ENCODE peak calls at places on chromosomes 11 and 22, in nine cellular contexts. One of them, this sample, is unnamed.

GRCh38 chr11:3086114-3086513 is 28.9 kb upstream of the CARS1 start:
- DNase-seq in heart right ventricle: no peak
- DNase-seq in cardiac muscle cell: no peak
- DNase-seq in HL-60: no peak
- DNase-seq in ovary: no peak
- DNase-seq in AG10803: no peak
- DNase-seq in GM23338: no peak
- DNase-seq in kidney epithelial cell: no peak
- DNase-seq in lower leg skin: no peak
- DNase-seq in this sample: no peak

GRCh38 chr11:118437046-118437735 is 899 bp downstream of the KMT2A start:
- DNase-seq in AG10803: peak; percentile 34
- DNase-seq in ovary: peak; percentile 66
- DNase-seq in kidney epithelial cell: no peak
- DNase-seq in lower leg skin: peak; percentile 90
- DNase-seq in cardiac muscle cell: peak; percentile 61
- DNase-seq in HL-60: peak; percentile 18
- DNase-seq in heart right ventricle: no peak
- DNase-seq in GM23338: peak; percentile 78
- DNase-seq in this sample: peak; percentile 38

GRCh38 chr11:118211006-118211405 is 13.8 kb downstream of the JAML start:
- DNase-seq in heart right ventricle: no peak
- DNase-seq in lower leg skin: no peak
- DNase-seq in ovary: no peak
- DNase-seq in HL-60: no peak
- DNase-seq in GM23338: peak; percentile 77
- DNase-seq in kidney epithelial cell: no peak
- DNase-seq in cardiac muscle cell: no peak
- DNase-seq in AG10803: peak; percentile 70
- DNase-seq in this sample: no peak

GRCh38 chr11:75313457-75314272 is 37.8 kb downstream of the ARRB1 start:
- DNase-seq in ovary: peak; percentile 79
- DNase-seq in kidney epithelial cell: no peak
- DNase-seq in AG10803: peak; percentile 58
- DNase-seq in heart right ventricle: peak; percentile 60
- DNase-seq in GM23338: no peak
- DNase-seq in HL-60: no peak
- DNase-seq in cardiac muscle cell: peak; percentile 27
- DNase-seq in lower leg skin: no peak
- DNase-seq in this sample: peak; percentile 82

GRCh38 chr11:8567597-8568198 is 26.3 kb downstream of the STK33 start:
- DNase-seq in kidney epithelial cell: peak; percentile 7
- DNase-seq in HL-60: no peak
- DNase-seq in lower leg skin: no peak
- DNase-seq in AG10803: peak; percentile 3
- DNase-seq in cardiac muscle cell: no peak
- DNase-seq in GM23338: no peak
- DNase-seq in heart right ventricle: no peak
- DNase-seq in ovary: no peak
- DNase-seq in this sample: no peak

GRCh38 chr11:107916671-107917241 is 11.5 kb upstream of the RAB39A start:
- DNase-seq in AG10803: peak; percentile 18
- DNase-seq in HL-60: peak; percentile 14
- DNase-seq in GM23338: peak; percentile 73
- DNase-seq in cardiac muscle cell: peak; percentile 68
- DNase-seq in lower leg skin: no peak
- DNase-seq in kidney epithelial cell: no peak
- DNase-seq in heart right ventricle: no peak
- DNase-seq in ovary: no peak
- DNase-seq in this sample: no peak

GRCh38 chr11:63212742-63213141 is 30.7 kb downstream of the SLC22A25 start:
- DNase-seq in kidney epithelial cell: no peak
- DNase-seq in HL-60: peak; percentile 31
- DNase-seq in cardiac muscle cell: peak; percentile 29
- DNase-seq in AG10803: peak; percentile 7
- DNase-seq in GM23338: peak; percentile 63
- DNase-seq in heart right ventricle: no peak
- DNase-seq in ovary: no peak
- DNase-seq in lower leg skin: no peak
- DNase-seq in this sample: no peak

GRCh38 chr22:35930933-35931332 is 97.7 kb downstream of the RBFOX2 start:
- DNase-seq in kidney epithelial cell: peak; percentile 19
- DNase-seq in AG10803: peak; percentile 81
- DNase-seq in cardiac muscle cell: peak; percentile 68
- DNase-seq in heart right ventricle: no peak
- DNase-seq in lower leg skin: no peak
- DNase-seq in GM23338: peak; percentile 56
- DNase-seq in ovary: no peak
- DNase-seq in HL-60: peak; percentile 3
- DNase-seq in this sample: no peak

GRCh38 chr11:118897721-118898310 is 14.1 kb downstream of the CXCR5 start:
- DNase-seq in lower leg skin: no peak
- DNase-seq in AG10803: no peak
- DNase-seq in kidney epithelial cell: no peak
- DNase-seq in cardiac muscle cell: no peak
- DNase-seq in ovary: no peak
- DNase-seq in GM23338: peak; percentile 68
- DNase-seq in HL-60: no peak
- DNase-seq in heart right ventricle: no peak
- DNase-seq in this sample: no peak

GRCh38 chr11:131675489-131675888 is 305.1 kb downstream of the NTM start:
- DNase-seq in lower leg skin: no peak
- DNase-seq in heart right ventricle: no peak
- DNase-seq in ovary: no peak
- DNase-seq in kidney epithelial cell: no peak
- DNase-seq in HL-60: no peak
- DNase-seq in cardiac muscle cell: no peak
- DNase-seq in GM23338: no peak
- DNase-seq in AG10803: peak; percentile 54
- DNase-seq in this sample: no peak

GRCh38 chr22:16955678-16956210 is 52.3 kb downstream of the GAB4 start:
- DNase-seq in GM23338: no peak
- DNase-seq in cardiac muscle cell: no peak
- DNase-seq in ovary: no peak
- DNase-seq in lower leg skin: peak; percentile 49
- DNase-seq in HL-60: no peak
- DNase-seq in AG10803: no peak
- DNase-seq in kidney epithelial cell: no peak
- DNase-seq in heart right ventricle: no peak
- DNase-seq in this sample: no peak

GRCh38 chr22:17792289-17792688 is 18.0 kb upstream of the BID start:
- DNase-seq in ovary: no peak
- DNase-seq in heart right ventricle: no peak
- DNase-seq in kidney epithelial cell: no peak
- DNase-seq in cardiac muscle cell: peak; percentile 37
- DNase-seq in GM23338: peak; percentile 74
- DNase-seq in lower leg skin: no peak
- DNase-seq in HL-60: no peak
- DNase-seq in AG10803: no peak
- DNase-seq in this sample: no peak

GRCh38 chr11:130431337-130431773 is 2.9 kb upstream of the ADAMTS8 start:
- DNase-seq in heart right ventricle: peak; percentile 69
- DNase-seq in lower leg skin: peak; percentile 94
- DNase-seq in AG10803: peak; percentile 44
- DNase-seq in cardiac muscle cell: peak; percentile 87
- DNase-seq in GM23338: peak; percentile 96
- DNase-seq in kidney epithelial cell: no peak
- DNase-seq in HL-60: peak; percentile 66
- DNase-seq in ovary: peak; percentile 48
- DNase-seq in this sample: peak; percentile 76

GRCh38 chr11:125153837-125154236 is 10.7 kb upstream of the PKNOX2 start:
- DNase-seq in HL-60: no peak
- DNase-seq in heart right ventricle: no peak
- DNase-seq in AG10803: no peak
- DNase-seq in cardiac muscle cell: no peak
- DNase-seq in ovary: no peak
- DNase-seq in GM23338: no peak
- DNase-seq in kidney epithelial cell: no peak
- DNase-seq in lower leg skin: peak; percentile 31
- DNase-seq in this sample: no peak

GRCh38 chr11:125154380-125155099 is 10.0 kb upstream of the PKNOX2 start:
- DNase-seq in lower leg skin: peak; percentile 78
- DNase-seq in AG10803: no peak
- DNase-seq in kidney epithelial cell: no peak
- DNase-seq in cardiac muscle cell: no peak
- DNase-seq in heart right ventricle: no peak
- DNase-seq in GM23338: no peak
- DNase-seq in ovary: no peak
- DNase-seq in HL-60: no peak
- DNase-seq in this sample: no peak

GRCh38 chr11:125156346-125156745 is 8.2 kb upstream of the PKNOX2 start:
- DNase-seq in AG10803: no peak
- DNase-seq in ovary: no peak
- DNase-seq in HL-60: no peak
- DNase-seq in lower leg skin: peak; percentile 34
- DNase-seq in heart right ventricle: no peak
- DNase-seq in kidney epithelial cell: no peak
- DNase-seq in GM23338: no peak
- DNase-seq in cardiac muscle cell: no peak
- DNase-seq in this sample: no peak

GRCh38 chr11:125155100-125155444 is 9.5 kb upstream of the PKNOX2 start:
- DNase-seq in kidney epithelial cell: no peak
- DNase-seq in HL-60: no peak
- DNase-seq in cardiac muscle cell: no peak
- DNase-seq in lower leg skin: peak; percentile 18
- DNase-seq in GM23338: no peak
- DNase-seq in ovary: no peak
- DNase-seq in AG10803: no peak
- DNase-seq in heart right ventricle: no peak
- DNase-seq in this sample: no peak

GRCh38 chr11:125155767-125156166 is 8.8 kb upstream of the PKNOX2 start:
- DNase-seq in kidney epithelial cell: no peak
- DNase-seq in ovary: no peak
- DNase-seq in GM23338: no peak
- DNase-seq in cardiac muscle cell: no peak
- DNase-seq in heart right ventricle: no peak
- DNase-seq in HL-60: no peak
- DNase-seq in lower leg skin: peak; percentile 15
- DNase-seq in AG10803: no peak
- DNase-seq in this sample: no peak
- TF ChIP-seq CTCF in kidney epithelial cell: no peak
- TF ChIP-seq CTCF in ovary: no peak
- TF ChIP-seq CTCF in GM23338: no peak
- TF ChIP-seq CTCF in cardiac muscle cell: no peak
- TF ChIP-seq CTCF in heart right ventricle: no peak
- TF ChIP-seq CTCF in HL-60: no peak
- TF ChIP-seq CTCF in lower leg skin: no peak
- TF ChIP-seq CTCF in AG10803: no peak
- TF ChIP-seq CTCF in this sample: no peak

GRCh38 chr11:35286156-35286555 is 133.2 kb downstream of the SLC1A2 start:
- DNase-seq in AG10803: no peak
- DNase-seq in lower leg skin: no peak
- DNase-seq in GM23338: no peak
- DNase-seq in kidney epithelial cell: no peak
- DNase-seq in heart right ventricle: no peak
- DNase-seq in ovary: no peak
- DNase-seq in HL-60: no peak
- DNase-seq in cardiac muscle cell: no peak
- DNase-seq in this sample: no peak

GRCh38 chr11:35281169-35281591 is 138.2 kb downstream of the SLC1A2 start:
- DNase-seq in kidney epithelial cell: no peak
- DNase-seq in HL-60: no peak
- DNase-seq in GM23338: no peak
- DNase-seq in ovary: no peak
- DNase-seq in heart right ventricle: no peak
- DNase-seq in cardiac muscle cell: no peak
- DNase-seq in AG10803: no peak
- DNase-seq in lower leg skin: no peak
- DNase-seq in this sample: no peak

GRCh38 chr11:35285471-35285870 is 133.9 kb downstream of the SLC1A2 start:
- DNase-seq in cardiac muscle cell: no peak
- DNase-seq in AG10803: no peak
- DNase-seq in ovary: no peak
- DNase-seq in HL-60: no peak
- DNase-seq in GM23338: no peak
- DNase-seq in kidney epithelial cell: no peak
- DNase-seq in heart right ventricle: no peak
- DNase-seq in lower leg skin: no peak
- DNase-seq in this sample: no peak

GRCh38 chr11:35280727-35281126 is 138.6 kb downstream of the SLC1A2 start:
- DNase-seq in HL-60: no peak
- DNase-seq in AG10803: no peak
- DNase-seq in lower leg skin: no peak
- DNase-seq in GM23338: no peak
- DNase-seq in cardiac muscle cell: no peak
- DNase-seq in kidney epithelial cell: no peak
- DNase-seq in heart right ventricle: no peak
- DNase-seq in ovary: no peak
- DNase-seq in this sample: no peak

DNA sequence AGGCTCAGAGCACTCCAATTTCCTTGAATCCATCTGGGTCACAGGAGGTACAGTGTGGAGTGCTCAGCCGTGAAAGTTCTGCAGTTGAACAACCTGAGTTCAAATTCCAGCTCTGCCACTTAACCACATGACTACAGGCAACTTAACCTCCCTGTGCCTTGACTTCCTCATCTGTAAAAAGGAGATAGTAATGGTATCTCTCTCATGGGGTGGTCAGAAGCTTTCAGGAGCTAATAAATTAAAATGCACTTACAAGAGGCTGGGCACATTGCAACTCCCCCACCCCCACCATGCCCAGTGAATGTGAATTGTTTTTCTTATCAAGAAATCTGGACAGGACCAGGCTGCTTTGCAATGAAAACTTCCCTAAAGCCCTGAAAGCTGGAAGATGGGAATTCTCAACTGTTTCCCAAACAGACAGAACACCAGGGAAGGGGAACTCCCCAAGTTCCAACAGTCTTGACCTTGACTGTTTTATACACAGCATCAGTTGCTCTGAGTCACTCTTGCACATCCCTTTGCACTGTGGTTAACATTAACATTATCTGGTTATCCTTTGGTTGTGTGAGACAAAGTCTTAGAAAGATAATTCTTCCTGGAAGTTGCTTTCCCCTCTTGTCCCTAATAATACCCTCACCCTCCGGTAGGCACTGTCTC is 137.0 kb downstream of the SLC1A2 start:
- DNase-seq in AG10803: peak; percentile 58
- DNase-seq in HL-60: no peak
- DNase-seq in GM23338: no peak
- DNase-seq in lower leg skin: no peak
- DNase-seq in kidney epithelial cell: no peak
- DNase-seq in cardiac muscle cell: no peak
- DNase-seq in ovary: no peak
- DNase-seq in heart right ventricle: no peak
- DNase-seq in this sample: no peak
- H3K4me3 ChIP-seq in AG10803: no peak overlapping the region
- H3K4me3 ChIP-seq in HL-60: no peak overlapping the region
- H3K4me3 ChIP-seq in GM23338: no peak overlapping the region
- H3K4me3 ChIP-seq in lower leg skin: no peak overlapping the region
- H3K4me3 ChIP-seq in kidney epithelial cell: no peak overlapping the region
- H3K4me3 ChIP-seq in cardiac muscle cell: no peak overlapping the region
- H3K4me3 ChIP-seq in ovary: no peak overlapping the region
- H3K4me3 ChIP-seq in heart right ventricle: no peak overlapping the region
- H3K4me3 ChIP-seq in this sample: no peak overlapping the region

GRCh38 chr11:73204711-73205121 is 13.4 kb upstream of the P2RY2 start:
- DNase-seq in HL-60: peak; percentile 97
- DNase-seq in AG10803: no peak
- DNase-seq in GM23338: no peak
- DNase-seq in kidney epithelial cell: no peak
- DNase-seq in cardiac muscle cell: no peak
- DNase-seq in lower leg skin: peak; percentile 87
- DNase-seq in heart right ventricle: no peak
- DNase-seq in ovary: no peak
- DNase-seq in this sample: peak; percentile 56
- TF ChIP-seq CTCF in HL-60: no peak
- TF ChIP-seq CTCF in AG10803: no peak
- TF ChIP-seq CTCF in GM23338: no peak
- TF ChIP-seq CTCF in kidney epithelial cell: no peak
- TF ChIP-seq CTCF in cardiac muscle cell: no peak
- TF ChIP-seq CTCF in lower leg skin: no peak
- TF ChIP-seq CTCF in heart right ventricle: no peak
- TF ChIP-seq CTCF in ovary: no peak
- TF ChIP-seq CTCF in this sample: no peak

GRCh38 chr22:46081036-46081830 is 69.1 kb upstream of the PPARA start:
- DNase-seq in AG10803: no peak
- DNase-seq in cardiac muscle cell: no peak
- DNase-seq in ovary: no peak
- DNase-seq in heart right ventricle: peak; percentile 25
- DNase-seq in GM23338: no peak
- DNase-seq in lower leg skin: peak; percentile 87
- DNase-seq in kidney epithelial cell: no peak
- DNase-seq in HL-60: no peak
- DNase-seq in this sample: no peak
- H3K4me3 ChIP-seq in AG10803: peak overlapping the region; percentile 98
- H3K4me3 ChIP-seq in cardiac muscle cell: no peak overlapping the region
- H3K4me3 ChIP-seq in ovary: peak overlapping the region; percentile 78
- H3K4me3 ChIP-seq in heart right ventricle: peak overlapping the region; percentile 94
- H3K4me3 ChIP-seq in GM23338: no peak overlapping the region
- H3K4me3 ChIP-seq in lower leg skin: peak overlapping the region; percentile 20
- H3K4me3 ChIP-seq in kidney epithelial cell: no peak overlapping the region
- H3K4me3 ChIP-seq in HL-60: no peak overlapping the region
- H3K4me3 ChIP-seq in this sample: peak overlapping the region; percentile 57

This sample was measured in lung.